ENCODE peak calls at places on chromosomes 3 and 15, in eight cellular contexts. I, N, A, B, W, V, M and D are unnamed samples.
A peak's percentile ranks its signal among the peaks of the same experiment; 100 is the strongest.

GRCh38 chr3:197953325-197953724 is 3.3 kb downstream of the RPL35A start:
- DNase-seq in I (no peak), M (no peak), V (no peak), B (no peak), A (no peak), N (no peak), W (no peak), D (no peak)

GRCh38 chr3:187966141-187966540 is 187.8 kb upstream of the LPP start:
- DNase-seq in V (no peak), W (no peak), I (no peak), M (no peak), B (no peak), A (no peak), N (no peak), D (no peak)

GRCh38 chr15:36175781-36176211 is 403.6 kb upstream of the CDIN1 start:
- DNase-seq in W (no peak), N (no peak), M (no peak), I (no peak), V (no peak), B (no peak), A (no peak), D (no peak)

GRCh38 chr3:46695177-46695961 is 1.9 kb upstream of the ALS2CL start:
- DNase-seq in W (no peak), V (peak; percentile 69), A (peak; percentile 76), M (no peak), N (no peak), B (peak; percentile 56), I (peak; percentile 88), D (no peak)

GRCh38 chr3:72411102-72411501 is 437.1 kb downstream of the SHQ1 start:
- DNase-seq in V (no peak), M (no peak), N (no peak), B (no peak), A (no peak), I (no peak), W (peak; percentile 77), D (no peak)

GRCh38 chr3:154517404-154517803 is 87.4 kb upstream of the GPR149 start:
- DNase-seq in M (no peak), W (no peak), I (no peak), A (no peak), V (no peak), B (no peak), N (no peak), D (no peak)

GRCh38 chr3:64340636-64341240 is 115.5 kb upstream of the PRICKLE2 start:
- DNase-seq in N (peak; percentile 82), M (peak; percentile 92), W (peak; percentile 90), V (peak; percentile 91), B (peak; percentile 78), I (no peak), A (no peak), D (no peak)

GRCh38 chr3:10248984-10249748 is 907 bp downstream of the TATDN2 start:
- DNase-seq in V (no peak), N (peak; percentile 4), M (peak; percentile 6), B (no peak), I (peak; percentile 55), W (peak; percentile 12), A (peak; percentile 39), D (no peak)

DNA sequence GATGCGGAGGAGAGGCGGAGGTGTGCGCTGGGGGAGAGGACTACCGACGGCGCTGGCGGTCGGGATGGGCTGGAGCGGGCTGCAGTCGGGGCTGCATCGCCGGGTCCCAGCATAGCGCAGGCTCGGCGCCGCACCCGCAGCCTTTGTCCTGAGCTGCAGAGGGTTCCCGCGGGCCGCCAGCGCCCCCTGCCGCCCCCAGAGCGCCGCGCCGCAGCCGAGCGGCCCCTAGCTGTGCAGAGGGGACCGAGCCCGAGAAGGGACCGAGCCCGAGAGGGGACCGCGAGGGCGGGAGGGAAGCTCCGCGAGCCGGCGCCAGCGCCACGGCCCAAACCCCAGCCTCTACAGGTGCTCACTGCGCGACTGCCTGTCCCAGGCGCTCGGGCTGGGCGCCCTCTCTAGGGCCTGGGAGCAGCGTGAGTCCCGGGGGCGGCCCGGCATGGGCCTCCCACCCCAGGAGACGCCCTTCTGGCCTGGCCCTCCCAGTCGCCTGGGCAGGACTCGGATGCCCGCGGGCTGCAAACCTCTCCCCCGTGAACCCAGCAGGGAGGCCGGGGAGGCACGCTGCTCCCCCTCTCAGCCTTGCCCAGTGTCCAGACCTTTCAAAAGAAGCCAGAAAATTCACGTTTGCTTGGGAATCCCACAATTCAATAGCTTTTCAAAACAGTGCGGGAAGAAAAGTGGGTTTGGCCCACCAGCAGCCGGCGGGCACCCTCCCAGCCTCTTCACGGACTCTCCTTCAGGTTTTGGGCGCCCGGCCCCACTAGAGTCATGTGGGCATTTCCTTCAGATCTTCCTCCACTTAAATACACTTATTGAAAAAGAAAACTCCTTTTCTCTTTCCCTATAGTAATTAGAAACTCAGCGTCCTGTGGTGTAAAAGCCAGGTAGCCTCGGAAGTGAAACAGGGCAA is 134.7 kb downstream of the TPRA1 start:
- DNase-seq in M (peak; percentile 21), B (no peak), A (peak; percentile 64), W (peak; percentile 51), I (peak; percentile 90), V (peak; percentile 49), N (peak; percentile 47), D (peak; percentile 7)
- H3K4me3 ChIP-seq in M (peak overlapping the region; percentile 43), B (no peak overlapping the region), A (peak overlapping the region; percentile 47), W (peak overlapping the region; percentile 27), I (peak overlapping the region; percentile 87), V (peak overlapping the region; percentile 13), N (peak overlapping the region; percentile 51), D (peak overlapping the region; percentile 13)

DNA sequence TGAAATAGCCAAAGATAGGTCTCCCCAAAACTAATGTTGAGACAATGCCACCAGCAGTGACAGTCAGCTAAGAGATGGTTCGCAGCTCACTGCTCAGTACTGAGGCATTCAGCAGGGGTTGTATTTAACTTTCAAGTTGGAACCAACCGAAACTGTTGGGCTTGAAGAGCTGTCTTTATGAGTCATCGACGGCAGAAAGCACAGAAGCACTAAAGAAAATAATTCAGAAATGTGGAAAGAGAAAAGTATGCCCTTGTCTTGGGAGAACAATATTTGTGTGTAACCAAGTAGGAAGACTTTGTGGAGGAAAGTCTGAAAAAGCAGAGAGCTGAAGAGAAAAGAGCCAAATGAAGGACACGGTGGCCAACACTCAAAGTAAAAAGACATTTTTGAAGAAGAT is 4.3 kb upstream of the RARB start:
- DNase-seq in W (peak; percentile 66), A (no peak), M (peak; percentile 79), I (no peak), N (peak; percentile 84), V (peak; percentile 76), B (no peak), D (no peak)
- TF ChIP-seq CTCF in W (no peak), A (no peak), M (no peak), I (no peak), N (no peak), V (no peak), B (no peak), D (no peak)

DNA sequence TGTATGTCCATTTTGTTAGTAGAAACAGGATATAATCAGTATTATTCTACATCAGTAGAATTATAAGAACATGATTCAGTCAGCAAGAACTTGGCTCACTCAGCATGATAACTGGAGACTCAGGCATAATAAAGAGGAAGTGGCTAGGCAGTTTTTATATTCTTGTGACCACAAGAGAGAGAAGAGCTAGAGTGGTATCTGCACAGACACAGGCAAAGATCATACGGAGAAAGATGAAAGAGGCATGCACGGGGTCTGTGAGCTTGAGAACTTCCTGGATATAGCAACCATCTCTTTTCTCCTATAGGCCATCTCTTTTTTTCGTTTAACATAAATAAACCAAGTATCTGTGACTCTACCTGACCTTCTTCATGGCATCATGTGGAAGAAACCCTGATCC is 46.8 kb downstream of the MYO5A start:
- DNase-seq in W (peak; percentile 79), V (peak; percentile 84), M (peak; percentile 92), B (no peak), N (peak; percentile 80), A (no peak), I (no peak), D (peak; percentile 69)
- H3K4me3 ChIP-seq in W (no peak overlapping the region), V (no peak overlapping the region), M (peak overlapping the region; percentile 18), B (no peak overlapping the region), N (no peak overlapping the region), A (no peak overlapping the region), I (no peak overlapping the region), D (no peak overlapping the region)

GRCh38 chr15:62958944-62959343 is 83.6 kb upstream of the TPM1 start:
- DNase-seq in V (no peak), W (no peak), B (no peak), M (no peak), I (no peak), N (no peak), A (no peak), D (no peak)
- TF ChIP-seq CTCF in V (no peak), W (no peak), B (no peak), M (no peak), I (no peak), N (no peak), A (no peak), D (no peak)

GRCh38 chr15:70812827-70813364 is 41.1 kb downstream of the LARP6 start:
- DNase-seq in N (no peak), W (no peak), V (no peak), I (no peak), B (no peak), M (no peak), A (no peak), D (no peak)

GRCh38 chr15:70817266-70817665 is 36.7 kb downstream of the LARP6 start:
- DNase-seq in B (no peak), W (no peak), M (no peak), A (no peak), N (no peak), V (no peak), I (no peak), D (no peak)

GRCh38 chr15:70818580-70818979 is 35.4 kb downstream of the LARP6 start:
- DNase-seq in A (no peak), N (no peak), W (no peak), V (no peak), B (no peak), M (no peak), I (no peak), D (no peak)

GRCh38 chr15:70810916-70811578 is 42.9 kb downstream of the LARP6 start:
- DNase-seq in V (no peak), W (no peak), N (no peak), B (no peak), A (no peak), M (no peak), I (no peak), D (no peak)

GRCh38 chr15:70815604-70816003 is 38.4 kb downstream of the LARP6 start:
- DNase-seq in V (no peak), I (no peak), W (no peak), M (no peak), A (no peak), N (no peak), B (no peak), D (no peak)
- H3K4me3 ChIP-seq in V (no peak overlapping the region), I (no peak overlapping the region), W (no peak overlapping the region), M (no peak overlapping the region), A (no peak overlapping the region), N (no peak overlapping the region), B (no peak overlapping the region), D (no peak overlapping the region)